ENCODE peak calls at places on chromosomes 16 and 17, in ten cellular contexts. D is psoas muscle, J is fibroblast of lung, Z is stomach, G is BE2C, O is upper lobe of right lung, S is OCI-LY7, R is MM.1S, B is adrenal gland, T is prostate gland. H is an unnamed sample.

GRCh38 chr17:39196820-39197331 is 593 bp downstream of the CACNB1 start:
- DNase-seq in D (peak; percentile 76), J (no peak), Z (no peak), G (peak; percentile 32), O (peak; percentile 89), S (peak; percentile 62), R (peak; percentile 90), B (peak; percentile 39), T (no peak), H (peak; percentile 89)

GRCh38 chr16:3401719-3402397 is 843 bp downstream of the ZNF174 start:
- DNase-seq in D (no peak), J (peak; percentile 40), Z (no peak), G (peak; percentile 25), O (no peak), S (peak; percentile 23), R (no peak), B (no peak), T (no peak), H (peak; percentile 79)

GRCh38 chr17:27577884-27578717 is 52.9 kb upstream of the LGALS9 start:
- DNase-seq in D (peak; percentile 52), J (peak; percentile 80), Z (no peak), G (peak; percentile 66), O (no peak), S (no peak), R (no peak), B (peak; percentile 88), T (no peak), H (peak; percentile 85)

GRCh38 chr17:2059125-2059836 is 4.4 kb downstream of the HIC1 start:
- DNase-seq in D (no peak), J (no peak), Z (no peak), G (no peak), O (no peak), S (no peak), R (no peak), B (no peak), T (no peak), H (peak; percentile 57)

GRCh38 chr17:73643012-73643845 is 1.0 kb downstream of the SDK2 start:
- DNase-seq in D (no peak), J (peak; percentile 4), Z (peak; percentile 17), G (peak; percentile 65), O (peak; percentile 71), S (no peak), R (no peak), B (no peak), T (peak; percentile 26), H (no peak)

GRCh38 chr17:34126965-34127364 is 128.1 kb upstream of the CCL2 start:
- DNase-seq in D (no peak), J (no peak), Z (no peak), G (no peak), O (no peak), S (no peak), R (no peak), B (no peak), T (no peak), H (no peak)

GRCh38 chr16:19294156-19294649 is 8.7 kb downstream of the CLEC19A start:
- DNase-seq in D (peak; percentile 49), J (no peak), Z (no peak), G (no peak), O (peak; percentile 81), S (peak; percentile 45), R (peak; percentile 84), B (peak; percentile 52), T (peak; percentile 36), H (no peak)

GRCh38 chr17:27414271-27414670 is 42.0 kb upstream of the KSR1 start:
- DNase-seq in D (no peak), J (peak; percentile 30), Z (no peak), G (no peak), O (no peak), S (no peak), R (no peak), B (no peak), T (no peak), H (no peak)

GRCh38 chr17:30905742-30906100 is 317 bp downstream of the TEFM start:
- DNase-seq in D (no peak), J (no peak), Z (no peak), G (no peak), O (no peak), S (peak; percentile 9), R (no peak), B (no peak), T (no peak), H (peak; percentile 82)

GRCh38 chr17:41655611-41656111 is 31.3 kb upstream of the KRT17 start:
- DNase-seq in D (no peak), J (no peak), Z (peak; percentile 92), G (peak; percentile 65), O (peak; percentile 92), S (no peak), R (no peak), B (no peak), T (peak; percentile 97), H (peak; percentile 85)

GRCh38 chr17:17758443-17758842 is 77.2 kb downstream of the RAI1 start:
- DNase-seq in D (no peak), J (no peak), Z (no peak), G (no peak), O (no peak), S (peak; percentile 86), R (no peak), B (no peak), T (no peak), H (no peak)

GRCh38 chr16:2584742-2585650 is 47.2 kb downstream of the PDPK1 start:
- DNase-seq in D (peak; percentile 72), J (no peak), Z (no peak), G (no peak), O (peak; percentile 26), S (no peak), R (no peak), B (peak; percentile 82), T (no peak), H (peak; percentile 90)

GRCh38 chr16:66169817-66170216 is 196.7 kb upstream of the CDH5 start:
- DNase-seq in D (no peak), J (no peak), Z (no peak), G (no peak), O (no peak), S (no peak), R (no peak), B (no peak), T (no peak), H (no peak)

GRCh38 chr16:51813609-51814008 is 662.5 kb upstream of the SALL1 start:
- DNase-seq in D (no peak), J (no peak), Z (no peak), G (peak; percentile 26), O (no peak), S (no peak), R (no peak), B (no peak), T (no peak), H (no peak)

GRCh38 chr17:65797809-65798208 is 236.4 kb upstream of the AXIN2 start:
- DNase-seq in D (no peak), J (no peak), Z (no peak), G (peak; percentile 23), O (no peak), S (peak; percentile 16), R (no peak), B (no peak), T (no peak), H (no peak)

GRCh38 chr17:74113952-74114351 is 89.5 kb upstream of the RPL38 start:
- DNase-seq in D (no peak), J (no peak), Z (no peak), G (no peak), O (peak; percentile 41), S (no peak), R (no peak), B (no peak), T (no peak), H (no peak)

GRCh38 chr17:69466905-69467630 is 52.6 kb downstream of the MAP2K6 start:
- DNase-seq in D (no peak), J (peak; percentile 78), Z (no peak), G (no peak), O (no peak), S (no peak), R (no peak), B (no peak), T (no peak), H (no peak)

GRCh38 chr17:78922876-78923498 is 2.2 kb downstream of the TIMP2 start:
- DNase-seq in D (no peak), J (no peak), Z (no peak), G (no peak), O (no peak), S (no peak), R (peak; percentile 62), B (no peak), T (no peak), H (peak; percentile 31)
- H3K4me1 ChIP-seq in D (peaks cover 11% of the 10 kb centered on the region), J (peaks cover 28% of the 10 kb centered on the region), Z (peaks cover 71% of the 10 kb centered on the region), G (peaks cover 12% of the 10 kb centered on the region), O (peaks cover 43% of the 10 kb centered on the region), S (peaks cover 9% of the 10 kb centered on the region), R (peaks cover 19% of the 10 kb centered on the region), B (peaks cover 61% of the 10 kb centered on the region), T (peaks cover 6% of the 10 kb centered on the region), H (peaks cover 35% of the 10 kb centered on the region)

GRCh38 chr16:11134722-11135121 is 121.3 kb downstream of the SOCS1 start:
- DNase-seq in D (peak; percentile 48), J (no peak), Z (no peak), G (no peak), O (no peak), S (no peak), R (no peak), B (no peak), T (no peak), H (no peak)
- H3K4me1 ChIP-seq in D (peaks cover 45% of the 10 kb centered on the region), J (peaks cover 41% of the 10 kb centered on the region), Z (peaks cover 75% of the 10 kb centered on the region), G (peaks cover 43% of the 10 kb centered on the region), O (peaks cover 55% of the 10 kb centered on the region), S (peaks cover 5% of the 10 kb centered on the region), R (no peaks in the 10 kb centered on the region), B (peaks cover 33% of the 10 kb centered on the region), T (no peaks in the 10 kb centered on the region), H (peaks cover 60% of the 10 kb centered on the region)

DNA sequence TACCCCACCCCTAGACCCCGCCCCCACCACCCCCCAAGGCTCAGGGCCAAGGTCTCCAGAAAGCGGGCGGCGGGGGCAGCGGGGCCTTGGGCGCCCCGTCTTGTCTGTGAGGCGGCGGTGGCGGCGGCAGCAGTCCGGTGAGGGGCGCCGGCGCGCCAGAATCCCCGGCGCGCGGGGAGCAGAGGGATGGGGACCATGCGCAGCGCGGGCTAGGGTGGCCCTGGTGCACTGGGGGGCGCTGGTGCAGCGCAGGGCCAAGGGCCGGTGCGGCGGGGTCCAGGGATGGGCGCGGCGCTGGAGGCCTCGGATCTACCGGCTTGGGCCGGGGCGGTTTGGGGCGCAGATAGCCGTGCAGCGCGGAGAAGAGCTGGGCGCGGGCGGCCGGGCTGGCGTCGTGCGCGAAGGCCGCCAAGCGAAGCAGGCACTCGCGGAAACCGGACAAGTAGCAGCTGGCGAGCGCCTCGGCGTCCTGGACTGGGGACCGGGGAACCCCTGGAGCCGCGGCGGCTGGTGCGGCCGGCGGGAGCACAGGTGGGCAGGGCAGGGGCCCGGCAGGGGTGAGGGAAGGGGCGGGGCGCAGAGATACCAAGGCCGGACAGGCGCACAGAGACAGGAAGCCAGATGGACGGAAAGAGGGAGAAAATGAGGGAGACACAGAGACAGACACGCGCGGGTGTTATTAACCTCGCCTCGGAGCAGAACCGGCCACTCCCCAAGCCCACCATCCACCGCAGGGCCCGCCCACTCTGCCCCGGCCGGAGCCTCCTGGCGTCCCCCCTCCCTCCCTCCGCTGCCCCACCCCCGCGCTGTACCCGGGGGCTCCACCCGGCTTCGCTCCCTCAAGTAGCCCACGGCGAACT is 2.1 kb downstream of the HES7 start:
- DNase-seq in D (peak; percentile 62), J (peak; percentile 60), Z (no peak), G (peak; percentile 75), O (no peak), S (peak; percentile 86), R (peak; percentile 62), B (peak; percentile 46), T (peak; percentile 24), H (peak; percentile 87)
- H3K4me1 ChIP-seq in D (peaks cover 40% of the 10 kb centered on the region), J (peaks cover 10% of the 10 kb centered on the region), Z (peaks cover 95% of the 10 kb centered on the region), G (no peaks in the 10 kb centered on the region), O (peaks cover 76% of the 10 kb centered on the region), S (peaks cover 56% of the 10 kb centered on the region), R (peaks cover 19% of the 10 kb centered on the region), B (peaks cover 76% of the 10 kb centered on the region), T (peaks cover 10% of the 10 kb centered on the region), H (peaks cover 45% of the 10 kb centered on the region)

GRCh38 chr16:1301562-1301961 is 7.9 kb upstream of the UBE2I start:
- DNase-seq in D (no peak), J (no peak), Z (no peak), G (no peak), O (no peak), S (no peak), R (no peak), B (no peak), T (no peak), H (peak; percentile 21)
- H3K4me1 ChIP-seq in D (peaks cover 13% of the 10 kb centered on the region), J (peaks cover 5% of the 10 kb centered on the region), Z (peaks cover 31% of the 10 kb centered on the region), G (no peaks in the 10 kb centered on the region), O (no peaks in the 10 kb centered on the region), S (peaks cover 40% of the 10 kb centered on the region), R (peaks cover 15% of the 10 kb centered on the region), B (peaks cover 4% of the 10 kb centered on the region), T (peaks cover 9% of the 10 kb centered on the region), H (peaks cover 9% of the 10 kb centered on the region)